ENCODE peak calls at places on chromosome 4, in six cellular contexts. H is stimulated activated CD8-positive, alpha-beta memory T cell treated with anti-CD3 and anti-CD28 coated beads, Interleukin-7, amount 100 ng/mL, for 24 hours; N is NCI-H460; S is H7; I is aorta; Q is stimulated activated CD4-positive, alpha-beta T cell treated with anti-CD3 and anti-CD28 coated beads, Interleukin-4, amount 100 ng/mL, for 24 hours. X is an unnamed sample.

GRCh38 chr4:74059161-74059829 is 20.8 kb upstream of the CXCL3 start:
- DNase-seq in H (no peak), N (no peak), S (no peak), I (no peak), Q (no peak), X (no peak)

GRCh38 chr4:111633663-111634266 is 511.5 kb upstream of the FAM241A start:
- DNase-seq in H (no peak), N (no peak), S (no peak), I (no peak), Q (no peak), X (no peak)

GRCh38 chr4:87370071-87370470 is 20.9 kb downstream of the HSD17B11 start:
- DNase-seq in H (no peak), N (no peak), S (no peak), I (no peak), Q (no peak), X (no peak)

GRCh38 chr4:4618846-4619245 is 77.0 kb upstream of the STX18 start:
- DNase-seq in H (no peak), N (no peak), S (no peak), I (no peak), Q (no peak), X (no peak)

GRCh38 chr4:109179089-109179488 is 123.4 kb downstream of the COL25A1 start:
- DNase-seq in H (no peak), N (no peak), S (no peak), I (no peak), Q (no peak), X (no peak)

GRCh38 chr4:19831644-19832285 is 419.9 kb upstream of the SLIT2 start:
- DNase-seq in H (no peak), N (no peak), S (no peak), I (no peak), Q (no peak), X (no peak)

GRCh38 chr4:147833254-147833653 is 101.4 kb downstream of the ARHGAP10 start:
- DNase-seq in H (no peak), N (no peak), S (no peak), I (no peak), Q (no peak), X (no peak)

GRCh38 chr4:150082241-150082640 is 4.0 kb downstream of the DCLK2 start:
- DNase-seq in H (no peak), N (no peak), S (no peak), I (no peak), Q (no peak), X (no peak)

GRCh38 chr4:119783200-119783978 is 154.8 kb upstream of the PDE5A start:
- DNase-seq in H (no peak), N (no peak), S (no peak), I (no peak), Q (no peak), X (no peak)

GRCh38 chr4:82415922-82416365 is 14.3 kb downstream of the HNRNPDL start:
- DNase-seq in H (no peak), N (no peak), S (no peak), I (no peak), Q (no peak), X (no peak)

GRCh38 chr4:56874166-56874565 is 33.5 kb upstream of the REST start:
- DNase-seq in H (no peak), N (no peak), S (no peak), I (no peak), Q (no peak), X (peak; percentile 47)

GRCh38 chr4:181030961-181031360 is 1212.2 kb upstream of the TENM3 start:
- DNase-seq in H (no peak), N (no peak), S (no peak), I (peak; percentile 42), Q (no peak), X (no peak)